ENCODE peak calls at places on chromosomes 16 and 17, in ten cellular contexts. L is uterus, F is ovary, B is A549, T is prostate gland, Q is spleen, C is esophagus squamous epithelium, U is tibial nerve, M is heart left ventricle, I is Peyer's patch. X is an unnamed sample.

GRCh38 chr17:44766409-44767038 is 7.7 kb downstream of the ADAM11 start:
- DNase-seq in L (no peak), F (no peak), B (no peak), T (no peak), Q (no peak), C (no peak), U (no peak), M (no peak), I (no peak), X (no peak)

GRCh38 chr16:54194008-54194731 is 92.4 kb downstream of the IRX3 start:
- DNase-seq in L (peak), F (peak), B (no peak), T (peak), Q (no peak), C (no peak), U (peak), M (peak), I (no peak), X (no peak)

GRCh38 chr17:62591323-62591722 is 36.1 kb upstream of the MRC2 start:
- DNase-seq in L (no peak), F (no peak), B (no peak), T (no peak), Q (no peak), C (no peak), U (peak), M (no peak), I (no peak), X (no peak)

GRCh38 chr16:85483424-85483823 is 129.7 kb upstream of the GSE1 start:
- DNase-seq in L (no peak), F (no peak), B (no peak), T (no peak), Q (no peak), C (no peak), U (no peak), M (no peak), I (no peak), X (no peak)

GRCh38 chr17:41512789-41513547 is 5.7 kb downstream of the KRT15 start:
- DNase-seq in L (no peak), F (no peak), B (no peak), T (no peak), Q (no peak), C (no peak), U (no peak), M (no peak), I (no peak), X (no peak)

GRCh38 chr16:81675662-81676535 is 103.2 kb upstream of the PLCG2 start:
- DNase-seq in L (no peak), F (no peak), B (no peak), T (no peak), Q (no peak), C (no peak), U (no peak), M (no peak), I (no peak), X (no peak)

GRCh38 chr17:61444075-61444474 is 8.1 kb upstream of the TBX4 start:
- DNase-seq in L (no peak), F (no peak), B (no peak), T (no peak), Q (no peak), C (no peak), U (no peak), M (no peak), I (no peak), X (peak)

GRCh38 chr16:70331091-70331490 is 15.6 kb upstream of the DDX19A start:
- DNase-seq in L (no peak), F (no peak), B (no peak), T (no peak), Q (no peak), C (no peak), U (no peak), M (no peak), I (no peak), X (no peak)

GRCh38 chr16:49492090-49492801 is 118.6 kb downstream of the C16orf78 start:
- DNase-seq in L (peak), F (peak), B (peak), T (peak), Q (peak), C (no peak), U (no peak), M (peak), I (peak), X (no peak)

GRCh38 chr17:55668581-55668980 is 54.1 kb downstream of the TMEM100 start:
- DNase-seq in L (no peak), F (no peak), B (no peak), T (no peak), Q (no peak), C (no peak), U (no peak), M (no peak), I (no peak), X (no peak)

GRCh38 chr16:57058291-57058861 is 34.0 kb upstream of the CPNE2 start:
- DNase-seq in L (no peak), F (no peak), B (no peak), T (no peak), Q (no peak), C (no peak), U (no peak), M (no peak), I (no peak), X (no peak)

GRCh38 chr17:76391200-76391715 is 6.8 kb downstream of the SPHK1 start:
- DNase-seq in L (no peak), F (no peak), B (no peak), T (no peak), Q (no peak), C (no peak), U (no peak), M (no peak), I (peak), X (no peak)

GRCh38 chr17:38554430-38555350 is 51.1 kb downstream of the SRCIN1 start:
- DNase-seq in L (no peak), F (no peak), B (no peak), T (no peak), Q (no peak), C (no peak), U (no peak), M (no peak), I (no peak), X (no peak)

GRCh38 chr17:79830303-79830702 is 8.9 kb downstream of the CBX4 start:
- DNase-seq in L (no peak), F (no peak), B (no peak), T (no peak), Q (no peak), C (no peak), U (no peak), M (no peak), I (no peak), X (no peak)

GRCh38 chr17:75067856-75068255 is 19.9 kb upstream of the SLC16A5 start:
- DNase-seq in L (no peak), F (no peak), B (no peak), T (no peak), Q (peak), C (no peak), U (no peak), M (no peak), I (no peak), X (no peak)

GRCh38 chr16:379183-379960 is 2.4 kb downstream of the PGAP6 start:
- DNase-seq in L (no peak), F (no peak), B (no peak), T (peak), Q (peak), C (no peak), U (no peak), M (peak), I (peak), X (no peak)

GRCh38 chr16:49464877-49465504 is 91.4 kb downstream of the C16orf78 start:
- DNase-seq in L (no peak), F (peak), B (no peak), T (no peak), Q (peak), C (no peak), U (no peak), M (no peak), I (no peak), X (peak)

GRCh38 chr17:70464995-70465394 is 295.7 kb downstream of the KCNJ2 start:
- DNase-seq in L (no peak), F (no peak), B (no peak), T (no peak), Q (no peak), C (no peak), U (no peak), M (no peak), I (no peak), X (no peak)

GRCh38 chr17:81723651-81724209 is 11.6 kb downstream of the SLC25A10 start:
- DNase-seq in L (no peak), F (no peak), B (no peak), T (peak), Q (no peak), C (no peak), U (no peak), M (no peak), I (no peak), X (no peak)

GRCh38 chr17:1469231-1469852 is 13.3 kb upstream of the CRK start:
- DNase-seq in L (no peak), F (no peak), B (peak), T (no peak), Q (no peak), C (no peak), U (no peak), M (no peak), I (no peak), X (no peak)

GRCh38 chr17:74814453-74814852 is 38.3 kb upstream of the NAT9 start:
- DNase-seq in L (no peak), F (no peak), B (no peak), T (no peak), Q (no peak), C (no peak), U (no peak), M (no peak), I (no peak), X (no peak)

GRCh38 chr17:15892679-15893332 is 52.1 kb upstream of the ADORA2B start:
- DNase-seq in L (no peak), F (no peak), B (peak), T (peak), Q (no peak), C (no peak), U (no peak), M (no peak), I (no peak), X (no peak)

GRCh38 chr17:41863074-41863843 is 2.0 kb downstream of the KLHL11 start:
- DNase-seq in L (no peak), F (no peak), B (no peak), T (no peak), Q (no peak), C (no peak), U (no peak), M (no peak), I (no peak), X (no peak)

GRCh38 chr17:30323895-30324319 is 9.9 kb downstream of the TMIGD1 start:
- DNase-seq in L (no peak), F (no peak), B (peak), T (no peak), Q (no peak), C (no peak), U (peak), M (no peak), I (no peak), X (no peak)

GRCh38 chr17:74682442-74683190 is 30.1 kb downstream of the CD300LF start:
- DNase-seq in L (no peak), F (no peak), B (no peak), T (no peak), Q (peak), C (no peak), U (no peak), M (no peak), I (no peak), X (no peak)

GRCh38 chr16:67395458-67396158 is 2.3 kb upstream of the TPPP3 start:
- DNase-seq in L (no peak), F (no peak), B (no peak), T (no peak), Q (peak), C (no peak), U (no peak), M (no peak), I (no peak), X (no peak)

GRCh38 chr17:74566132-74566753 is 1.1 kb downstream of the CD300H start:
- DNase-seq in L (no peak), F (no peak), B (peak), T (no peak), Q (peak), C (no peak), U (peak), M (no peak), I (peak), X (no peak)

GRCh38 chr17:16468428-16468992 is 23.5 kb downstream of the LRRC75A start:
- DNase-seq in L (no peak), F (no peak), B (no peak), T (peak), Q (no peak), C (no peak), U (no peak), M (no peak), I (no peak), X (no peak)

GRCh38 chr16:57303910-57304168 is 19.4 kb upstream of the PLLP start:
- DNase-seq in L (no peak), F (no peak), B (no peak), T (no peak), Q (no peak), C (no peak), U (no peak), M (peak), I (no peak), X (no peak)

GRCh38 chr17:27424941-27425340 is 31.3 kb upstream of the KSR1 start:
- DNase-seq in L (no peak), F (no peak), B (no peak), T (no peak), Q (no peak), C (no peak), U (no peak), M (no peak), I (no peak), X (no peak)

GRCh38 chr17:1315891-1316403 is 36.5 kb downstream of the TRARG1 start:
- DNase-seq in L (no peak), F (no peak), B (no peak), T (no peak), Q (no peak), C (no peak), U (no peak), M (no peak), I (no peak), X (no peak)

GRCh38 chr17:50640701-50641338 is 6.1 kb downstream of the ABCC3 start:
- DNase-seq in L (no peak), F (no peak), B (peak), T (no peak), Q (no peak), C (no peak), U (peak), M (no peak), I (peak), X (no peak)
- H3K27ac ChIP-seq in L (no peak), F (no peak), B (peak), T (peak), Q (no peak), C (peak), U (no peak), M (no peak), I (peak), X (no peak)

GRCh38 chr17:10698116-10698818 is 873 bp downstream of the ADPRM start:
- DNase-seq in L (no peak), F (no peak), B (no peak), T (peak), Q (no peak), C (no peak), U (peak), M (no peak), I (no peak), X (no peak)

GRCh38 chr17:10699861-10700260 is 2.5 kb downstream of the ADPRM start:
- DNase-seq in L (no peak), F (no peak), B (no peak), T (no peak), Q (no peak), C (no peak), U (no peak), M (no peak), I (no peak), X (no peak)

GRCh38 chr17:10702574-10702973 is 5.2 kb downstream of the ADPRM start:
- DNase-seq in L (no peak), F (no peak), B (no peak), T (no peak), Q (no peak), C (no peak), U (no peak), M (no peak), I (no peak), X (no peak)

DNA sequence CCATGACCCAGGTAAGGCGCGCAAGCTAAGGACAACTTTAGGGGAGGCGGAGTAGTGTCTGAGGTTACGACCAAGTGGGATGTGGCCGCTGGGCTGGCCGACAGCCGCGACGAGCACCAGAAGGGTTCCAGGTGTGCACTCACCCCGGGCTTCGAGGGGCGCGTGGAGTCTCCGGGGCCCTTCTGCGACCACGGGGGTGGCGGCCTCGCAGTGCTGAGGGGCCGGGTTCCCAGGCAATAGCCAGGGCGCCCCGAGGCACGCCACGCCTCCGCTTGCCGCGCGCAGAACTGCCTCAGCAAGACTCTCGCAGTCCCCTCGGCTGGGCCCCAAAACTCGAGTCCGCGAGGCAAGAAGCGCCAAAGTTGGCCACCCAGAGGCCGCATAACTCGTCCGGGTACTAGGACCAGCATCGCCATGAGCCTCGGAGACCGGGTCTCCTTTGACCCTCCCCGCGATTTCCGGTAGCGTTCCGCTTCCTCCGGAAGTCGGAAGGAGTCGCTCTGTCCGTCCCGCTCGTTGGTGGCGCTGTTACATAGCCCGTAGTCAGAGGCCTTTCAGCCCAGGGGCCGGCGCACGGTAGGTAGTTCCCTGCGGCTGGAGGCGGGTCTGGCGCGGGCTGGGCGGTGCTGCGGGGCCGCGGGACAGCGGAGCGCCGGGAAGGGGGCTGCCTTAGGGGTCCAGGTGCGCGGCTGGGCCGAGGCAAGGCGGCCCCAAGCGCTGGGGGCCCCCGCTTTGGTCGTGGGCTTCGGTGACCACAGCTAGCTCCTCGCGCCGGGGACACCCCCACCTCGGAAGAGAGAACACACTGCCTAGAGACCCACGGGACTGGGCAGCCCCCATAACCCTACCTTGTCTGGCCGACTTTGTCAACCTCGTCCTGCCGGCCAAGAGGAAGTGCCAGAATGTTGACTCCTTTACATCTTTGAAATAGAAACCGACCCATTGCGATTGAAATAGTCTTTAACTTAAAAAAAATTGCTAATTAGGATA is at the start of the genes ADPRM and SCO1:
- DNase-seq in L (peak), F (peak), B (peak), T (peak), Q (peak), C (peak), U (peak), M (peak), I (peak), X (peak)
- TF ChIP-seq POLR2A in L (peak), F (peak), B (peak), T (peak), Q (peak), C (peak), U (peak), M (peak), I (peak), X (peak)

DNA sequence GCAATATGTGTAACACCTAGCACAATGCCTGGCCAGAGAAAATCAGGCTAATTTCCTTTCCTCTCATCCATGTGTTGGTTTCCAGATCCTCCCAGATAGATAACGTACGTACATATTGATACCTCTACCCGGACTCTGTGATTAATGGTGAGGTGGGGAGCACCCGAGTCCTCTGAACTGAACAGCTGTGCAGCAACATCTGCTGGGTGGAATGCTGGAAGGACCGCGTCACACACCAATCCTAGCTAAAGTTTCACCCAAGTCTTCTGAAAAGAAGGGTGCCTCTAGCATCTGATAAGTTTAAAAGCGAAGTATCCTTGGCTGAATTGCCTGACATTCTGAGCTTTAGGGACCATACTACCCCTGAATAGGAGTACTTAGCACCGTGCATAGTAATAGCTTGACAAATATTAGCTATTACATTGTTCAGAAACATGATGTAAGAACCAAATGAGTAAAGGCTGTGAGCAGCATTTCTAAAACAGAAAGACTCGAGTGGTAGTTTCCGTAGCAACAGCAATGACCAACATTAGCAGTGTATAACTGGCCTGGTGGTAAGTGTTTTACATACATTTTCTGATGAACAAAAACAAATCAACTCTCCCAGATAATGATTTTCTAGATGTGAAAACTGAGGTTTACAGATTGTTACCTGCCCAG is 91.4 kb downstream of the SYCE1L start:
- DNase-seq in L (no peak), F (no peak), B (peak), T (no peak), Q (no peak), C (no peak), U (no peak), M (no peak), I (no peak), X (no peak)
- H3K27ac ChIP-seq in L (no peak), F (no peak), B (peak), T (no peak), Q (no peak), C (no peak), U (no peak), M (no peak), I (no peak), X (no peak)

GRCh38 chr16:5036228-5037156 is 2.8 kb upstream of the NAGPA start:
- DNase-seq in L (no peak), F (no peak), B (no peak), T (no peak), Q (peak), C (no peak), U (no peak), M (no peak), I (peak), X (no peak)
- TF ChIP-seq POLR2A in L (no peak), F (no peak), B (no peak), T (no peak), Q (no peak), C (no peak), U (no peak), M (no peak), I (no peak), X (no peak)

DNA sequence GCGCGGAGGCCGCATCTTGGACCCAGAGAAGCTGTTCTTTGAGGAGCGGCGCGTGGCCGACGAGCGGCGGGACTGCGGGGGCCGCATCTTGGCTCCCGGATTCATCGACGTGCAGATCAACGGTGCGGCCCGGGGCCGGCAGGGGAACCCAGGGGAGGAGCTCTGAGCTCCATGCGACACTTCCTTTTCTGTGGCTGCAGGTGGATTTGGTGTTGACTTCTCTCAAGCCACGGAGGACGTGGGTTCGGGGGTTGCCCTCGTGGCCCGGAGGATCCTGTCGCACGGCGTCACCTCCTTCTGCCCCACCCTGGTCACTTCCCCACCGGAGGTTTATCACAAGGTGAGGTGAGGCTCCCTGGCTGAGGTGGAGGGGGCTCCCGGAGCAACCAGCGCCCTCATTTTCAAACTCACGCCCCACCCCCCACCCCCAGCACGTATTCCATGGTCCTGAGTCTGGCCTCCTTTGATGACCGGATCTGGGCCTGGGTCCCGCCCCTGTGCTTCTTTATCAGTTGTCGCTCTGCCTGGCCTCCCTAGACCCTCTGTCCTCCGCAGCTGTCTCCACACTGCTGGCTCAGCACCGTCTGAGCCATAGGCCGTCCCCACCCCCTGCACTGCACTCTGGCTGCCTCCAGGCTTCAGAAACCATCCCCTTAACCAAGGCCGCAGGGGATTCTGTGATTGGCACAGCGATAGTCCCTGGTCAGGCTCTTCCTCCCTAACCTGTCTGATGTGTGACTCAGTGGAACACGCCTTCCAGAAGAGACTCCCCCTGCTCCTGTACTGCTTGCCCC is 810 bp downstream of the AMDHD2 start:
- DNase-seq in L (peak), F (peak), B (no peak), T (no peak), Q (peak), C (no peak), U (no peak), M (peak), I (no peak), X (no peak)
- H3K27ac ChIP-seq in L (peak), F (no peak), B (peak), T (peak), Q (peak), C (peak), U (peak), M (no peak), I (peak), X (peak)